ENCODE peak calls at places on chromosome 22, in ten cellular contexts. M, J, S, K, E, F, H, Y, W and P are unnamed samples.

GRCh38 chr22:32805586-32805881 is 4.0 kb downstream of the TIMP3 start:
- DNase-seq in E (no peak), M (no peak), H (no peak), J (no peak), F (no peak), Y (no peak), K (no peak), W (no peak), S (no peak), P (no peak)

GRCh38 chr22:30044369-30044768 is 35.9 kb upstream of the HORMAD2 start:
- DNase-seq in H (no peak), K (peak), M (peak), Y (peak), J (no peak), S (peak), F (peak), E (no peak), W (no peak), P (no peak)

GRCh38 chr22:36853407-36854099 is 7.3 kb upstream of the NCF4 start:
- DNase-seq in F (no peak), Y (peak), S (peak), J (no peak), W (peak), K (peak), M (no peak), H (peak), E (peak), P (peak)

GRCh38 chr22:24482586-24482985 is 12.5 kb upstream of the UPB1 start:
- DNase-seq in S (peak), K (no peak), E (no peak), H (no peak), W (no peak), F (no peak), J (no peak), Y (peak), M (peak), P (no peak)

GRCh38 chr22:36398602-36399472 is 11.1 kb upstream of the MYH9 start:
- DNase-seq in S (peak), E (no peak), J (no peak), M (no peak), Y (no peak), K (no peak), W (no peak), F (no peak), H (no peak), P (no peak)

GRCh38 chr22:24333301-24333700 is 62.7 kb downstream of the SPECC1L start:
- DNase-seq in M (peak), J (no peak), Y (peak), K (no peak), S (peak), E (no peak), W (no peak), H (no peak), F (peak), P (no peak)

GRCh38 chr22:48517039-48518030 is 1310.3 kb downstream of the BRD1 start:
- DNase-seq in Y (no peak), H (no peak), K (no peak), J (no peak), S (no peak), F (no peak), E (no peak), M (no peak), W (no peak), P (peak)

GRCh38 chr22:39174498-39175120 is 22.1 kb upstream of the CBX7 start:
- DNase-seq in M (no peak), W (peak), F (peak), Y (peak), H (peak), S (peak), E (peak), J (peak), K (peak), P (peak)

GRCh38 chr22:47021371-47022074 is 259.1 kb downstream of the TBC1D22A start:
- DNase-seq in W (no peak), S (no peak), J (no peak), M (no peak), F (no peak), K (peak), E (no peak), Y (no peak), H (no peak), P (no peak)

GRCh38 chr22:27296091-27296675 is 505.4 kb downstream of the MN1 start:
- DNase-seq in F (no peak), K (no peak), W (no peak), J (no peak), S (no peak), E (no peak), H (no peak), M (no peak), Y (no peak), P (no peak)

GRCh38 chr22:46666577-46667244 is 46.5 kb downstream of the GRAMD4 start:
- DNase-seq in M (no peak), S (no peak), K (no peak), H (no peak), Y (no peak), F (no peak), J (no peak), E (no peak), W (no peak), P (no peak)

GRCh38 chr22:38203855-38204497 is 2.2 kb downstream of the MAFF start:
- DNase-seq in K (no peak), W (no peak), H (no peak), J (no peak), Y (peak), F (no peak), M (no peak), E (no peak), S (peak), P (no peak)

GRCh38 chr22:27835446-27835845 is 33.9 kb upstream of the MN1 start:
- DNase-seq in W (no peak), M (no peak), H (peak), F (no peak), S (no peak), Y (no peak), J (no peak), K (no peak), E (no peak), P (no peak)

GRCh38 chr22:43168416-43169309 is 17.3 kb downstream of the TSPO start:
- DNase-seq in M (no peak), K (no peak), F (no peak), Y (no peak), W (no peak), S (peak), E (no peak), H (no peak), J (no peak), P (no peak)

GRCh38 chr22:27876684-27877083 is 42.4 kb downstream of the PITPNB start:
- DNase-seq in F (no peak), H (no peak), K (no peak), E (no peak), Y (no peak), S (no peak), W (no peak), J (no peak), M (no peak), P (no peak)

GRCh38 chr22:32325811-32326237 is 31.8 kb upstream of the RFPL3 start:
- DNase-seq in W (no peak), E (no peak), H (peak), F (no peak), J (no peak), M (no peak), Y (no peak), K (peak), S (no peak), P (no peak)

GRCh38 chr22:19912236-19912999 is 29.2 kb upstream of the COMT start:
- DNase-seq in J (no peak), Y (no peak), F (no peak), H (no peak), K (no peak), W (no peak), E (no peak), M (no peak), S (no peak), P (no peak)

GRCh38 chr22:49303781-49304461 is 523.8 kb downstream of the BRD1 start:
- DNase-seq in S (no peak), K (peak), J (peak), Y (no peak), H (no peak), E (peak), M (no peak), W (no peak), F (no peak), P (no peak)

GRCh38 chr22:32446321-32446720 is 17.9 kb downstream of the BPIFC start:
- DNase-seq in F (no peak), K (no peak), Y (no peak), M (no peak), H (no peak), S (no peak), J (no peak), E (no peak), W (no peak), P (no peak)

GRCh38 chr22:37077802-37078448 is 26.4 kb downstream of the KCTD17 start:
- DNase-seq in H (peak), E (peak), S (peak), F (peak), M (no peak), W (peak), J (no peak), Y (peak), K (peak), P (peak)

DNA sequence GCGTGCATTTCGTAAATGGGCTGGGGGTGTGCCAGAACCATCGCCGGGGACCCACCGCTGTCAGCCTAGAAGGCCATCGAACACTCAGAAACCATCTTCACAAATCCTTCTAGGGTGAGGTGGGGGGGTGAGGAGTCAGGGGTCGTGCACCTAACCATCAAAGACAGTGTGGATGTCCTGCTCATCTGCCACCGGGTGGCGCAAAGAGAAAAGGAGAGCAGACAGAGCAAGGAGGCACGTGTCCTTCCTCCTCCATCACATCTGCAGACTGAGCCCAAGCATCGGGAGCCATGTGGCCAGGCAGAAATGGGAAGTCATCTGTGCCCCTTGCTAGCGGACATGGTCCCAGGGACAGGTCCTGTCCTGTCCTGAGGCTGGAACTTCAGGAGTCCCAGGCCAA is 61.9 kb upstream of the NUP50 start:
- DNase-seq in E (no peak), J (peak), Y (peak), W (peak), M (no peak), S (peak), F (no peak), K (peak), H (peak), P (peak)
- TF ChIP-seq CTCF in E (peak), J (peak), Y (peak), W (peak), M (peak), S (peak), F (peak), K (no peak), H (peak), P (peak)

DNA sequence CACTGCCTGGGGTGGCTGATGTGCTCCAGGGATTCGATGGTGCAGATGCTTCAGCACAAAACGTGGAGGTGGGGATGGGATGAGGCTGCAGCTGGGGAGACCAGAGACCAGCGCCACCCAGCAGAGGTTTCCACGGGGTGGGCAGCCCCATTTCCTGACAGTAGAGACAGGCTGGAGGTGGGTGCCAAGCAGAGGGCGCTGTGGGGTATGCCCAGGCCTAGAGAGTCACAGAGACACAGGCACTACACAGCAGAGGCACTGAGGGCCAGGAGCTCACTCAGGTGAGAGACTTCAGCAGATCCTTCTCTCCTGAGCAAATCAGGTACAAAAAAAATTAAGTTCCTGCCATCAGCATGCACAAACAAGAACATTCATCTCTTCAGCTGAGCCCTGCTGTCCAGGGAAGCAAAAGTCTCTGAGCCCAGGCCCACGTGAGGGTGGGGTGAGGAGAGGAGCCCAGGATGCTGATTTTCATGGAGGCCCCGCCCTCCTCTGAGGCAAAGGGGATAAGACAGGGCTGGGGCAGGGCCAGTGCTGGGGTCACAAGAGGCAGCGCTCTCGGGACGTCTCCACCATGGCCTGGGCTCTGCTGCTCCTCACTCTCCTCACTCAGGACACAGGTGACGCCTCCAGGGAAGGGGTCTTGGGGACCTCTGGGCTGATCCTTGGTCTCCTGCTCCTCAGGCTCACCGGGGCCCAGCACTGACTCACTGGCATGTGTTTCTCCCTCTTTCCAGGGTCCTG is 53.1 kb downstream of the GGTLC2 start:
- DNase-seq in J (no peak), H (peak), W (no peak), M (no peak), E (no peak), S (no peak), F (no peak), K (no peak), Y (no peak), P (no peak)
- TF ChIP-seq CTCF in J (no peak), H (no peak), W (no peak), M (no peak), E (no peak), S (no peak), F (no peak), K (no peak), Y (no peak), P (no peak)

GRCh38 chr22:41969110-41969646 is at the start of gene SEPTIN3:
- DNase-seq in Y (no peak), J (no peak), S (no peak), K (no peak), E (no peak), F (no peak), M (no peak), W (no peak), H (no peak), P (no peak)

GRCh38 chr22:41964106-41964494 is 5.1 kb upstream of the SEPTIN3 start:
- DNase-seq in F (no peak), W (no peak), K (no peak), Y (no peak), M (no peak), S (no peak), J (no peak), E (no peak), H (no peak), P (no peak)

GRCh38 chr22:41968601-41969000 is 642 bp upstream of the SEPTIN3 start:
- DNase-seq in K (no peak), F (no peak), W (no peak), J (no peak), S (no peak), E (no peak), M (no peak), H (no peak), Y (no peak), P (no peak)

GRCh38 chr22:41966225-41966606 is 3.0 kb upstream of the SEPTIN3 start:
- DNase-seq in E (no peak), Y (no peak), S (no peak), W (no peak), H (no peak), F (no peak), M (no peak), J (no peak), K (no peak), P (no peak)

DNA sequence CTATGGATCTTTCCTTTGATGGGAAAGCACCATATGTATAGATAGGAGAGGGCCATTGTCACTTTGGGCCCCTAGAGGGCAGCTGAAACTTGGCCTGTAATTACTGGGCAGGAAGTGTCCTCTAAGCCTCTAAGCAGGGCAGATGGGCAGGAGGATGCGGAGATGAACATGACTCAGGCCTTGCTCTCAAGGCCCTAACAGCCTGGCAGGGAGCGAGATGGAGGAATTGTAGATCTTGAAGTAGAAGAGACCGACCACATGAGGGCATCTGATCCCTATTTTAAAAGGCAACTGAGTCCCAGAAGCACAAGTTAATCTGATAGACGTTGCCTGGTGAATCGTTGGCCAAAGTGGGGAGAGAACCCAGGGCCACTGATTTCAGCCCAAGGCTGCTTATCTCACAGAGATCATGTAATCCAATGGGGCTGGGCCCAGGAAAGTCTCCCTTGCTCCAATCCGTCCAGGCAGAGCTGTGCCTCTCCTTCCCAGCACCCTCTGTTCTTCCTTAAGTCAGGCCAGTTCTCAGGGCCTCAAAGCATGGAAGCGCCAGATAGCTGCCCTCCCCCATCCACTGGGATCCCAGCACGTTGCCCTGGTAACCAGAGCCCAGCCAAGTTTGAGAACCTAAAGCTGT is 2.5 kb upstream of the SEPTIN3 start:
- DNase-seq in Y (peak), W (peak), H (peak), S (peak), K (no peak), E (no peak), J (no peak), M (peak), F (peak), P (no peak)
- TF ChIP-seq CTCF in Y (peak), W (peak), H (no peak), S (peak), K (no peak), E (no peak), J (peak), M (peak), F (peak), P (peak)

GRCh38 chr22:41976961-41977566 is 7.8 kb downstream of the SEPTIN3 start:
- DNase-seq in E (no peak), F (no peak), W (no peak), Y (no peak), K (no peak), M (no peak), J (no peak), H (peak), S (no peak), P (no peak)
- TF ChIP-seq CTCF in E (no peak), F (no peak), W (no peak), Y (no peak), K (no peak), M (no peak), J (peak), H (no peak), S (no peak), P (no peak)

DNA sequence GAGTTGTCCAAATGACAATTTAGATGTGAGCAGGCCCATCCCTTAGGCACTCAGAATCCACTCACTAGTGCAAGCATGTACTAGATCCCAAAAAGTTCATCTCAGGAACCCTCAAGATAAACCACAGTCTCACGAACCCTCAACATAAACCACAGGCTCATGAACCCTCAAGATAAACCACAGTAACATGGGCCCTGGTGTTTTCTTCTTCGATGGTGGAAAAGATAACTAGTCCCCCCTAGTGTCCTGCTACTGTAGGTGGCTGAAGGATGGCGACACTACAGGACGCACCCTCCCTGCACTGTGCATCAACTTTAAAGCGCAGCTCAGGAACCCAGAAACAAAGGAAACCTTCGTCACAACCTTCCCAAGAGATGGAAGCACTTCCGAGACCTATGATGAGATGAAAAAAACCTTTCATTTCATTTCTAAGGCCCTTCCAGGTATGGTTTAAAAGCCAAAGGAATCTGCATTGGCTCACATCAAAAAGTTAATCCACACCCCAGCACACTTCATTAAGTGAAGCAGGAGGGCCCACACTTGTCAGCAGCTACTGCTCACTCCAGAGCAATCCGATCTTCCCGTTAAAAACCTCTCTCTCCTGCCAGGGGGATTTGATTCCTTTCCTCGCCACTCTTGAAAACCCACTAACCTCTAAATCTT is 2.4 kb downstream of the LARGE1 start:
- DNase-seq in F (no peak), H (peak), J (no peak), Y (peak), S (no peak), E (no peak), M (no peak), W (peak), K (no peak), P (no peak)
- TF ChIP-seq CTCF in F (peak), H (no peak), J (peak), Y (peak), S (peak), E (no peak), M (peak), W (peak), K (no peak), P (peak)